ENCODE peak calls at places on chromosomes 4 and X, in seven cellular contexts. One of them, this sample, is unnamed. For H3K9me3, the result is how much of the 10 kb centered on the place peaks cover.

GRCh38 chr4:2402941-2403340 is 15.5 kb downstream of the ZFYVE28 start:
- DNase-seq in hepatocyte: no peak
- DNase-seq in PC-3: no peak
- DNase-seq in HCT116: no peak
- DNase-seq in MM.1S: no peak
- DNase-seq in endothelial cell of umbilical vein: peak
- DNase-seq in mammary epithelial cell: no peak
- DNase-seq in this sample: no peak

GRCh38 chr4:87219648-87220093 is 747 bp downstream of the KLHL8 start:
- DNase-seq in hepatocyte: peak
- DNase-seq in PC-3: peak
- DNase-seq in HCT116: no peak
- DNase-seq in MM.1S: peak
- DNase-seq in endothelial cell of umbilical vein: no peak
- DNase-seq in mammary epithelial cell: no peak
- DNase-seq in this sample: peak

GRCh38 chr4:17662694-17663093 is 48.3 kb downstream of the MED28 start:
- DNase-seq in hepatocyte: no peak
- DNase-seq in PC-3: peak
- DNase-seq in HCT116: no peak
- DNase-seq in MM.1S: peak
- DNase-seq in endothelial cell of umbilical vein: no peak
- DNase-seq in mammary epithelial cell: peak
- DNase-seq in this sample: peak

GRCh38 chr4:158993895-158994294 is 109.0 kb upstream of the RAPGEF2 start:
- DNase-seq in hepatocyte: no peak
- DNase-seq in PC-3: no peak
- DNase-seq in HCT116: no peak
- DNase-seq in MM.1S: no peak
- DNase-seq in endothelial cell of umbilical vein: no peak
- DNase-seq in mammary epithelial cell: no peak
- DNase-seq in this sample: no peak

GRCh38 chrX:24325231-24325630 is 11.4 kb upstream of the SUPT20HL2 start:
- DNase-seq in hepatocyte: no peak
- DNase-seq in PC-3: no peak
- DNase-seq in HCT116: no peak
- DNase-seq in MM.1S: no peak
- DNase-seq in endothelial cell of umbilical vein: no peak
- DNase-seq in mammary epithelial cell: no peak
- DNase-seq in this sample: no peak

GRCh38 chr4:129218355-129218754 is 122.4 kb downstream of the C4orf33 start:
- DNase-seq in hepatocyte: peak
- DNase-seq in PC-3: peak
- DNase-seq in HCT116: no peak
- DNase-seq in MM.1S: no peak
- DNase-seq in endothelial cell of umbilical vein: peak
- DNase-seq in mammary epithelial cell: no peak
- DNase-seq in this sample: peak

GRCh38 chr4:127240721-127241120 is 392.0 kb upstream of the INTU start:
- DNase-seq in hepatocyte: peak
- DNase-seq in PC-3: no peak
- DNase-seq in HCT116: no peak
- DNase-seq in MM.1S: no peak
- DNase-seq in endothelial cell of umbilical vein: no peak
- DNase-seq in mammary epithelial cell: no peak
- DNase-seq in this sample: peak

GRCh38 chrX:130330706-130331105 is 9.0 kb upstream of the SLC25A14 start:
- DNase-seq in hepatocyte: peak
- DNase-seq in PC-3: peak
- DNase-seq in HCT116: peak
- DNase-seq in MM.1S: peak
- DNase-seq in endothelial cell of umbilical vein: peak
- DNase-seq in mammary epithelial cell: peak
- DNase-seq in this sample: peak

GRCh38 chrX:37078434-37078703 is 70.2 kb downstream of the FAM47C start:
- DNase-seq in hepatocyte: no peak
- DNase-seq in PC-3: no peak
- DNase-seq in HCT116: no peak
- DNase-seq in MM.1S: no peak
- DNase-seq in endothelial cell of umbilical vein: no peak
- DNase-seq in mammary epithelial cell: no peak
- DNase-seq in this sample: no peak

GRCh38 chr4:168613869-168614268 is 117.0 kb downstream of the PALLD start:
- DNase-seq in hepatocyte: no peak
- DNase-seq in PC-3: no peak
- DNase-seq in HCT116: no peak
- DNase-seq in MM.1S: no peak
- DNase-seq in endothelial cell of umbilical vein: no peak
- DNase-seq in mammary epithelial cell: no peak
- DNase-seq in this sample: no peak

GRCh38 chr4:121726642-121727268 is 30.0 kb upstream of the ANXA5 start:
- DNase-seq in hepatocyte: peak
- DNase-seq in PC-3: peak
- DNase-seq in HCT116: peak
- DNase-seq in MM.1S: peak
- DNase-seq in endothelial cell of umbilical vein: peak
- DNase-seq in mammary epithelial cell: peak
- DNase-seq in this sample: peak

GRCh38 chr4:164701665-164702064 is 52.3 kb upstream of the SMIM31 start:
- DNase-seq in hepatocyte: no peak
- DNase-seq in PC-3: no peak
- DNase-seq in HCT116: no peak
- DNase-seq in MM.1S: peak
- DNase-seq in endothelial cell of umbilical vein: no peak
- DNase-seq in mammary epithelial cell: no peak
- DNase-seq in this sample: no peak

GRCh38 chrX:1139101-1139500 is 73.3 kb downstream of the CRLF2 start:
- DNase-seq in hepatocyte: no peak
- DNase-seq in PC-3: no peak
- DNase-seq in HCT116: no peak
- DNase-seq in MM.1S: no peak
- DNase-seq in endothelial cell of umbilical vein: no peak
- DNase-seq in mammary epithelial cell: no peak
- DNase-seq in this sample: no peak

GRCh38 chr4:157804986-157805385 is 367.8 kb downstream of the GASK1B start:
- DNase-seq in hepatocyte: peak
- DNase-seq in PC-3: peak
- DNase-seq in HCT116: peak
- DNase-seq in MM.1S: no peak
- DNase-seq in endothelial cell of umbilical vein: peak
- DNase-seq in mammary epithelial cell: peak
- DNase-seq in this sample: peak

GRCh38 chr4:150547154-150547838 is 34.7 kb upstream of the MAB21L2 start:
- DNase-seq in hepatocyte: no peak
- DNase-seq in PC-3: no peak
- DNase-seq in HCT116: no peak
- DNase-seq in MM.1S: no peak
- DNase-seq in endothelial cell of umbilical vein: no peak
- DNase-seq in mammary epithelial cell: no peak
- DNase-seq in this sample: no peak

GRCh38 chrX:136166221-136166855 is 19.0 kb downstream of the FHL1 start:
- DNase-seq in hepatocyte: peak
- DNase-seq in PC-3: peak
- DNase-seq in HCT116: no peak
- DNase-seq in MM.1S: no peak
- DNase-seq in endothelial cell of umbilical vein: no peak
- DNase-seq in mammary epithelial cell: no peak
- DNase-seq in this sample: peak

GRCh38 chrX:39874202-39874816 is 223.4 kb downstream of the BCOR start:
- DNase-seq in hepatocyte: no peak
- DNase-seq in PC-3: peak
- DNase-seq in HCT116: no peak
- DNase-seq in MM.1S: no peak
- DNase-seq in endothelial cell of umbilical vein: peak
- DNase-seq in mammary epithelial cell: peak
- DNase-seq in this sample: no peak

GRCh38 chrX:48493890-48494364 is 14.9 kb upstream of the PORCN start:
- DNase-seq in hepatocyte: peak
- DNase-seq in PC-3: peak
- DNase-seq in HCT116: peak
- DNase-seq in MM.1S: peak
- DNase-seq in endothelial cell of umbilical vein: peak
- DNase-seq in mammary epithelial cell: no peak
- DNase-seq in this sample: peak

GRCh38 chr4:75675004-75675531 is 1.9 kb upstream of the G3BP2 start:
- DNase-seq in hepatocyte: peak
- DNase-seq in PC-3: no peak
- DNase-seq in HCT116: no peak
- DNase-seq in MM.1S: no peak
- DNase-seq in endothelial cell of umbilical vein: no peak
- DNase-seq in mammary epithelial cell: peak
- DNase-seq in this sample: no peak

DNA sequence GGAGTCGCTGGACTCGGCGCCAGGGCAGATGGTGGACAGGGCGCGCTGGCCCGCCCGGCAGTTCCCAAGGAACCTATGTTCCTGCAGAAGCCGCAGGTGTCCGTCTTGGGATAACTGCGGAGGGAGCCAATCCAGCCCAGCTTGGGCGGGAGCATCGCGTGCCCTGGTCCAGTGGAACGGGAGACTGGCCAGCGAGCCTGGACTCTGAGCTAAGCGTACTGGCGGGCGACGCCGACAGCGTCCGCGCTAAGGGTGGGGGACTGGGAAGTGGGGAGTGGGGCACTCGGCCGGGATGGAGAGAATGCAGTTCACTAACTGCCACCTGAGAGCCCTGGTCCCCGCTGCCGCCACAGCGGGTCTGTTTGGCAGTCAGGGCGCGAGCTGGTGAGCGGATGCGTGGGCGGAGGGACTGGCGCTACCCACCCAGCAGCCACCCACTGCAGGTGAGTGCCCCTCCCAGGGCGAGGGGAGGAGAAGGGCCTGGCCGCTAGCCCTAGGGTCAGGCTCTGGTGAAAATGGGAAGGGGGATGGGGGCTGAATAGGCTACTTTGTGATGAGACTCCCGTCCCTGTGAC is 1.3 kb upstream of the MAMLD1 start:
- DNase-seq in hepatocyte: peak
- DNase-seq in PC-3: peak
- DNase-seq in HCT116: no peak
- DNase-seq in MM.1S: no peak
- DNase-seq in endothelial cell of umbilical vein: no peak
- DNase-seq in mammary epithelial cell: peak
- DNase-seq in this sample: peak
- TF ChIP-seq EZH2 in hepatocyte: no peak
- TF ChIP-seq EZH2 in PC-3: no peak
- TF ChIP-seq EZH2 in HCT116: no peak
- TF ChIP-seq EZH2 in MM.1S: no peak
- TF ChIP-seq EZH2 in endothelial cell of umbilical vein: peak
- TF ChIP-seq EZH2 in mammary epithelial cell: no peak
- TF ChIP-seq EZH2 in this sample: no peak

GRCh38 chr4:138202686-138203085 is 39.5 kb downstream of the SLC7A11 start:
- DNase-seq in hepatocyte: no peak
- DNase-seq in PC-3: peak
- DNase-seq in HCT116: no peak
- DNase-seq in MM.1S: no peak
- DNase-seq in endothelial cell of umbilical vein: no peak
- DNase-seq in mammary epithelial cell: no peak
- DNase-seq in this sample: no peak

GRCh38 chr4:138196153-138196552 is 46.0 kb downstream of the SLC7A11 start:
- DNase-seq in hepatocyte: no peak
- DNase-seq in PC-3: no peak
- DNase-seq in HCT116: no peak
- DNase-seq in MM.1S: no peak
- DNase-seq in endothelial cell of umbilical vein: no peak
- DNase-seq in mammary epithelial cell: no peak
- DNase-seq in this sample: no peak

GRCh38 chr4:138200236-138200590 is 41.9 kb downstream of the SLC7A11 start:
- DNase-seq in hepatocyte: no peak
- DNase-seq in PC-3: no peak
- DNase-seq in HCT116: no peak
- DNase-seq in MM.1S: no peak
- DNase-seq in endothelial cell of umbilical vein: no peak
- DNase-seq in mammary epithelial cell: no peak
- DNase-seq in this sample: no peak

GRCh38 chr4:138204507-138204906 is 37.6 kb downstream of the SLC7A11 start:
- DNase-seq in hepatocyte: peak
- DNase-seq in PC-3: peak
- DNase-seq in HCT116: no peak
- DNase-seq in MM.1S: no peak
- DNase-seq in endothelial cell of umbilical vein: no peak
- DNase-seq in mammary epithelial cell: no peak
- DNase-seq in this sample: no peak

DNA sequence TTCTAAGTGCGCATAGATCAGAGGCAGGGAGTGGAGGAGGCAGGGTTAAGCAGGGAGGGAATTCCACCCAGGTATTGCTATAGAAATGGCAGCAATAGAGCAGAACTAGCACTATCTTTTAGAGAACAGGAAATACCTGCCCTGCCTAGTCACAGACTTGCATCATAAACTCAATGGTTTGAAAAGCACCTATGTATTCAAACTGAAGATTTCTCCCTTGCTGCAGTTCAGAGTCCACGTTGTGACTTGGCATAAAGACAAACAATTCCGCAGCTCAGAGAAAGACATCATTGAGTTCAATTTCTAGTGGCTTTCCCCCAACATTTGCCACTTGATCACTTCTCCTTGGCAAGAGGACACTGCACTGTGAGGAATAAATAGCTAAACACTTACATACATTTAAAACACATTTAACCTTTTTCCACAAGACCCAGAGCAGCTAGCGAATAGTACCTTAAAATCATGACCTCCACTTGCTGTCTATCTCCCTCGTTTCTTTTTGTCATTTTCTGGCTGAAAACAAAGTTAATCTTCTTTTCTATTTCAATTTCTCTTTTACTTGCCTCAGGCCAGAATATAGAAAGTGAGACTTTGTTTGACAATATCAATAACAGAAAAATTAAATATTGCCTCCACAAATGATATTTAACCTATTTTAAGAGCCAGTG is 42.4 kb downstream of the SLC7A11 start:
- DNase-seq in hepatocyte: peak
- DNase-seq in PC-3: peak
- DNase-seq in HCT116: peak
- DNase-seq in MM.1S: no peak
- DNase-seq in endothelial cell of umbilical vein: peak
- DNase-seq in mammary epithelial cell: peak
- DNase-seq in this sample: peak
- H2AFZ ChIP-seq in hepatocyte: no peak
- H2AFZ ChIP-seq in PC-3: peak
- H2AFZ ChIP-seq in HCT116: peak
- H2AFZ ChIP-seq in MM.1S: no peak
- H2AFZ ChIP-seq in endothelial cell of umbilical vein: no peak
- H2AFZ ChIP-seq in mammary epithelial cell: peak
- H2AFZ ChIP-seq in this sample: no peak

DNA sequence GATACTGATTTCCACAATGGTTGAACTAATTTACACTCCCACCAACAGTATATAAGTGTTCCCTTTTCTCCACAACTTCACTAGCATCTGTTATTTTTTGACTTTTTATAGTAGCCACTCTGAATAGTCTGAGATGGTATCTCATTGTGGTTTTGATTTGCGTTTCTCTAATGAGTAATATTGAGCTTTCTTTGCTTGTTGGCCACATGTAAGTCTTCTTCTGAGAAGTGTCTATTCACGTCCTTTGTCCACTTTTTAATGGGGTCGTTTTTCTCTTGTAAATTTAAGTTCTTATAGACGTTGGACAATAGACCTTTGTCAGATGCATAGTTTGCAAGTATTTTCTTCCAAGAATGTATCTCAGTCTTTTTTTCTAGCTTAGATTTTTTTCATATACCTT is 10.0 kb downstream of the FBXW7 start:
- DNase-seq in hepatocyte: no peak
- DNase-seq in PC-3: no peak
- DNase-seq in HCT116: no peak
- DNase-seq in MM.1S: no peak
- DNase-seq in endothelial cell of umbilical vein: no peak
- DNase-seq in mammary epithelial cell: no peak
- DNase-seq in this sample: no peak
- H3K9me3 ChIP-seq in hepatocyte: under half
- H3K9me3 ChIP-seq in PC-3: under half
- H3K9me3 ChIP-seq in HCT116: under half
- H3K9me3 ChIP-seq in MM.1S: under half
- H3K9me3 ChIP-seq in endothelial cell of umbilical vein: under half
- H3K9me3 ChIP-seq in mammary epithelial cell: under half
- H3K9me3 ChIP-seq in this sample: under half

GRCh38 chrX:17375631-17376380 is 806 bp downstream of the NHS start:
- DNase-seq in hepatocyte: peak
- DNase-seq in PC-3: peak
- DNase-seq in HCT116: no peak
- DNase-seq in MM.1S: no peak
- DNase-seq in endothelial cell of umbilical vein: peak
- DNase-seq in mammary epithelial cell: peak
- DNase-seq in this sample: peak
- TF ChIP-seq EZH2 in hepatocyte: no peak
- TF ChIP-seq EZH2 in PC-3: no peak
- TF ChIP-seq EZH2 in HCT116: no peak
- TF ChIP-seq EZH2 in MM.1S: no peak
- TF ChIP-seq EZH2 in endothelial cell of umbilical vein: no peak
- TF ChIP-seq EZH2 in mammary epithelial cell: no peak
- TF ChIP-seq EZH2 in this sample: no peak

This sample was measured in GM23248.